ENCODE peak calls at places on chromosomes 12 and 14, in nine cellular contexts. J is mesothelial cell of epicardium, V is left ventricle myocardium inferior, K is epithelial cell of prostate, P is NCI-H460, C is astrocyte of the cerebellum, S is lung, Z is WTC11, Q is upper lobe of left lung. E is an unnamed sample.

GRCh38 chr12:123936956-123937706 is 35.5 kb downstream of the CCDC92 start:
- DNase-seq in S (no peak), C (no peak), V (no peak), J (no peak), K (no peak), P (no peak), Q (peak), Z (no peak), E (no peak)

GRCh38 chr12:52903285-52903854 is 1.5 kb downstream of the KRT8 start:
- DNase-seq in K (no peak), Q (peak), P (peak), V (peak), Z (peak), C (peak), J (peak), S (peak), E (peak)

GRCh38 chr12:28456934-28457710 is 266.9 kb downstream of the CCDC91 start:
- DNase-seq in Q (no peak), V (no peak), J (no peak), S (no peak), Z (no peak), K (no peak), C (no peak), P (no peak), E (no peak)

GRCh38 chr12:31234053-31234835 is 91.7 kb downstream of the SINHCAF start:
- DNase-seq in S (no peak), C (no peak), K (no peak), Z (no peak), J (no peak), Q (no peak), V (no peak), P (no peak), E (no peak)

GRCh38 chr14:52272375-52272774 is 4.9 kb downstream of the PTGDR start:
- DNase-seq in S (no peak), J (no peak), Q (no peak), C (no peak), P (peak), Z (peak), K (no peak), V (no peak), E (peak)

GRCh38 chr12:59698599-59698998 is 102.8 kb downstream of the SLC16A7 start:
- DNase-seq in J (no peak), Q (no peak), C (no peak), P (peak), S (no peak), K (no peak), V (no peak), Z (no peak), E (no peak)

GRCh38 chr12:64976131-64976530 is 145.0 kb downstream of the WIF1 start:
- DNase-seq in J (no peak), K (no peak), Q (no peak), S (no peak), Z (no peak), C (peak), P (no peak), V (no peak), E (no peak)

GRCh38 chr12:27525373-27525772 is 1.4 kb downstream of the PPFIBP1 start:
- DNase-seq in P (no peak), S (no peak), C (no peak), Q (no peak), J (no peak), K (peak), V (no peak), Z (peak), E (no peak)

GRCh38 chr14:100032749-100033148 is 32.5 kb upstream of the EVL start:
- DNase-seq in S (no peak), J (no peak), C (no peak), Q (no peak), V (no peak), K (no peak), Z (no peak), P (no peak), E (no peak)

GRCh38 chr14:94653321-94653720 is 41.1 kb downstream of the SERPINA3 start:
- DNase-seq in V (no peak), J (no peak), Z (no peak), C (no peak), K (no peak), Q (no peak), S (no peak), P (no peak), E (no peak)

GRCh38 chr14:49173765-49174373 is 412.3 kb downstream of the RPS29 start:
- DNase-seq in Z (peak), S (peak), P (peak), V (no peak), J (no peak), Q (no peak), C (peak), K (peak), E (peak)

GRCh38 chr14:105091335-105092123 is 26.3 kb upstream of the GPR132 start:
- DNase-seq in Q (peak), V (peak), K (peak), P (peak), C (no peak), Z (no peak), S (peak), J (peak), E (no peak)

GRCh38 chr12:4161718-4162117 is 111.8 kb upstream of the CCND2 start:
- DNase-seq in P (no peak), Z (no peak), V (no peak), S (no peak), Q (no peak), C (no peak), K (no peak), J (no peak), E (no peak)

GRCh38 chr14:55151601-55152000 is 22.5 kb downstream of the LGALS3 start:
- DNase-seq in K (no peak), Q (no peak), J (no peak), Z (no peak), P (no peak), V (no peak), C (no peak), S (no peak), E (no peak)

GRCh38 chr14:61438860-61439765 is 117.7 kb downstream of the PRKCH start:
- DNase-seq in P (no peak), S (peak), C (peak), Q (no peak), Z (peak), J (no peak), V (peak), K (peak), E (no peak)

GRCh38 chr14:20627337-20628032 is 14.0 kb downstream of the OR6S1 start:
- DNase-seq in V (no peak), J (no peak), Q (no peak), P (no peak), K (no peak), C (no peak), S (no peak), Z (no peak), E (no peak)

GRCh38 chr12:6061661-6062060 is 62.8 kb downstream of the VWF start:
- DNase-seq in Q (no peak), Z (no peak), S (no peak), C (no peak), V (no peak), K (no peak), P (no peak), J (no peak), E (no peak)

GRCh38 chr12:64395739-64396138 is 5.2 kb upstream of the C12orf56 start:
- DNase-seq in C (no peak), Q (no peak), P (no peak), Z (no peak), K (no peak), S (no peak), V (no peak), J (no peak), E (no peak)

GRCh38 chr14:52883658-52884057 is 67.2 kb downstream of the FERMT2 start:
- DNase-seq in V (no peak), J (no peak), P (no peak), Q (no peak), K (no peak), S (no peak), Z (no peak), C (no peak), E (no peak)

GRCh38 chr12:7448099-7448498 is 4.1 kb upstream of the CD163L1 start:
- DNase-seq in Q (no peak), P (no peak), V (no peak), Z (no peak), C (no peak), S (no peak), K (no peak), J (no peak), E (no peak)

GRCh38 chr12:113448874-113449273 is 22.8 kb downstream of the LHX5 start:
- DNase-seq in C (no peak), Z (no peak), V (no peak), P (no peak), K (no peak), S (no peak), Q (no peak), J (no peak), E (no peak)

GRCh38 chr12:111379942-111380554 is 11.2 kb upstream of the PHETA1 start:
- DNase-seq in V (no peak), K (no peak), Z (no peak), S (no peak), J (no peak), Q (no peak), C (no peak), P (no peak), E (no peak)

GRCh38 chr14:64478634-64479250 is 13.4 kb downstream of the AKAP5 start:
- DNase-seq in Z (no peak), S (no peak), P (no peak), V (no peak), J (no peak), Q (no peak), K (no peak), C (peak), E (no peak)

GRCh38 chr12:42750356-42750755 is 160.8 kb upstream of the PRICKLE1 start:
- DNase-seq in Z (no peak), K (no peak), J (no peak), P (no peak), V (no peak), C (no peak), S (no peak), Q (no peak), E (no peak)

GRCh38 chr14:103594265-103594664 is 31.5 kb downstream of the COA8 start:
- DNase-seq in P (no peak), K (peak), V (peak), C (peak), Z (peak), J (no peak), S (no peak), Q (no peak), E (no peak)

GRCh38 chr12:52171950-52172512 is 19.8 kb downstream of the KRT80 start:
- DNase-seq in Z (peak), S (no peak), V (no peak), K (no peak), P (no peak), Q (no peak), C (no peak), J (no peak), E (no peak)

GRCh38 chr14:67618617-67619063 is 1.1 kb upstream of the ARG2 start:
- DNase-seq in P (peak), C (peak), Z (no peak), J (no peak), Q (no peak), V (no peak), K (peak), S (no peak), E (peak)

GRCh38 chr12:27521066-27521465 is 2.9 kb upstream of the PPFIBP1 start:
- DNase-seq in K (no peak), Z (peak), C (no peak), P (no peak), V (peak), S (peak), Q (no peak), J (no peak), E (no peak)

GRCh38 chr12:74393265-74393664 is 144.4 kb upstream of the ATXN7L3B start:
- DNase-seq in Z (no peak), S (no peak), J (no peak), Q (no peak), P (no peak), V (no peak), K (peak), C (no peak), E (no peak)

GRCh38 chr12:62799126-62799736 is 135.7 kb downstream of the PPM1H start:
- DNase-seq in Z (peak), C (peak), J (peak), V (no peak), Q (no peak), S (peak), P (peak), K (no peak), E (peak)

GRCh38 chr14:72888636-72889201 is 5.2 kb downstream of the DPF3 start:
- DNase-seq in Q (no peak), K (no peak), C (no peak), S (no peak), J (no peak), P (no peak), V (no peak), Z (no peak), E (no peak)

GRCh38 chr14:78581222-78581621 is 411.0 kb downstream of the NRXN3 start:
- DNase-seq in C (no peak), Z (no peak), V (no peak), S (no peak), K (no peak), J (no peak), P (no peak), Q (no peak), E (no peak)

GRCh38 chr12:93419388-93420034 is 22.2 kb downstream of the UBE2N start:
- DNase-seq in C (peak), Q (no peak), V (no peak), K (no peak), S (no peak), J (no peak), Z (no peak), P (peak), E (no peak)